ENCODE peak calls at places on chromosomes 4 and X, in six cellular contexts. T is pancreas; I is HFF-Myc; K is stimulated activated CD4-positive, alpha-beta T cell treated with anti-CD3 and anti-CD28 coated beads, Interleukin-1b, Interleukin-23, amount 100 ng/mL, for 48 hours; A is Jurkat, Clone E6-1; M is amygdala. W is an unnamed sample.

GRCh38 chr4:156109943-156110925 is 156.6 kb upstream of the CTSO start:
- DNase-seq in T (no peak), A (no peak), I (no peak), M (no peak), K (no peak), W (no peak)

GRCh38 chr4:31043382-31044062 is 323.4 kb downstream of the PCDH7 start:
- DNase-seq in A (no peak), T (no peak), M (no peak), I (no peak), K (no peak), W (no peak)

GRCh38 chr4:142558851-142559250 is 287.2 kb downstream of the INPP4B start:
- DNase-seq in K (no peak), T (no peak), A (no peak), I (no peak), M (no peak), W (no peak)

GRCh38 chr4:90002406-90003040 is 107.9 kb downstream of the MMRN1 start:
- DNase-seq in K (no peak), T (no peak), A (no peak), I (no peak), M (no peak), W (no peak)

GRCh38 chr4:173318648-173319211 is 15.4 kb downstream of the HMGB2 start:
- DNase-seq in K (no peak), T (no peak), A (no peak), I (no peak), M (no peak), W (no peak)

GRCh38 chrX:8726031-8726652 is 5.8 kb downstream of the ANOS1 start:
- DNase-seq in M (no peak), I (no peak), T (no peak), A (no peak), K (no peak), W (no peak)

GRCh38 chr4:18397681-18398080 is 376.1 kb upstream of the LCORL start:
- DNase-seq in A (no peak), M (no peak), K (no peak), T (no peak), I (no peak), W (no peak)

GRCh38 chr4:53914313-53915016 is 149.9 kb downstream of the CHIC2 start:
- DNase-seq in T (no peak), K (peak), A (no peak), M (no peak), I (no peak), W (no peak)

GRCh38 chr4:125827338-125828074 is 512.8 kb downstream of the FAT4 start:
- DNase-seq in I (no peak), K (no peak), A (no peak), T (no peak), M (no peak), W (no peak)

GRCh38 chr4:158930573-158930972 is 161.7 kb downstream of the FNIP2 start:
- DNase-seq in K (no peak), I (no peak), T (no peak), M (no peak), A (no peak), W (no peak)

GRCh38 chr4:75666299-75666698 is 6.9 kb downstream of the G3BP2 start:
- DNase-seq in T (no peak), A (no peak), K (no peak), M (no peak), I (no peak), W (no peak)

GRCh38 chr4:78565971-78566372 is 14.4 kb downstream of the ANXA3 start:
- DNase-seq in M (no peak), T (no peak), I (no peak), A (no peak), K (no peak), W (no peak)

GRCh38 chr4:70651864-70652506 is 14.3 kb downstream of the JCHAIN start:
- DNase-seq in I (no peak), T (no peak), M (no peak), K (no peak), A (peak), W (no peak)

GRCh38 chr4:150236626-150237025 is 158.4 kb downstream of the DCLK2 start:
- DNase-seq in I (no peak), M (no peak), K (no peak), T (no peak), A (no peak), W (no peak)

W was measured in tibial nerve.